ENCODE peak calls at places on chromosomes 6 and 20, in ten cellular contexts. F, Z, A, Y, O, T, Q, K, G and B are unnamed samples.

GRCh38 chr6:95848717-95849116 is 167.1 kb upstream of the FUT9 start:
- DNase-seq in G (no peak), K (no peak), A (no peak), Q (no peak), Y (no peak), T (no peak), O (no peak), F (no peak), Z (no peak), B (no peak)

GRCh38 chr6:12297363-12298016 is 7.3 kb downstream of the EDN1 start:
- DNase-seq in G (no peak), K (no peak), Q (no peak), Y (no peak), F (no peak), T (no peak), O (no peak), Z (no peak), A (no peak), B (no peak)

GRCh38 chr6:437042-437402 is 45.5 kb downstream of the IRF4 start:
- DNase-seq in K (no peak), T (no peak), Y (no peak), F (no peak), A (no peak), Z (peak; percentile 59), O (no peak), G (no peak), Q (no peak), B (no peak)

GRCh38 chr6:130981409-130981808 is 81.6 kb downstream of the EPB41L2 start:
- DNase-seq in O (no peak), Y (peak; percentile 70), T (no peak), G (no peak), Q (no peak), F (no peak), A (no peak), Z (peak; percentile 43), K (no peak), B (no peak)

GRCh38 chr6:84696181-84696580 is 68.2 kb downstream of the TBX18 start:
- DNase-seq in A (no peak), Y (no peak), F (no peak), K (no peak), O (no peak), G (no peak), T (no peak), Z (peak; percentile 21), Q (no peak), B (peak; percentile 12)

GRCh38 chr6:157034433-157035230 is 257.5 kb downstream of the ARID1B start:
- DNase-seq in Q (no peak), A (peak; percentile 58), Z (peak; percentile 74), T (no peak), Y (no peak), O (no peak), G (no peak), K (no peak), F (no peak), B (no peak)

GRCh38 chr6:161480416-161481165 is 206.7 kb upstream of the AGPAT4 start:
- DNase-seq in Z (no peak), G (no peak), Q (no peak), Y (no peak), O (no peak), T (no peak), A (no peak), F (no peak), K (no peak), B (no peak)

GRCh38 chr20:25695532-25696383 is 895 bp downstream of the ZNF337 start:
- DNase-seq in Z (no peak), K (no peak), Y (peak; percentile 29), G (no peak), Q (no peak), T (no peak), A (no peak), O (no peak), F (peak; percentile 4), B (no peak)

GRCh38 chr6:81820422-81820821 is 67.9 kb upstream of the TENT5A start:
- DNase-seq in G (no peak), A (no peak), F (no peak), T (no peak), K (no peak), Y (no peak), Q (no peak), Z (no peak), O (no peak), B (no peak)

GRCh38 chr6:139029470-139030210 is 1.1 kb downstream of the ABRACL start:
- DNase-seq in Y (peak; percentile 56), A (peak; percentile 19), Q (peak; percentile 11), O (no peak), G (peak; percentile 75), T (peak; percentile 58), Z (peak; percentile 34), K (peak; percentile 64), F (no peak), B (no peak)

GRCh38 chr20:38164624-38165088 is 414 bp downstream of the TGM2 start:
- DNase-seq in T (no peak), Q (no peak), O (no peak), F (no peak), G (peak; percentile 57), Y (no peak), K (no peak), A (no peak), Z (no peak), B (no peak)

GRCh38 chr6:52189974-52190373 is 3.8 kb downstream of the IL17A start:
- DNase-seq in F (no peak), T (no peak), O (no peak), Z (no peak), A (no peak), Q (no peak), G (no peak), Y (no peak), K (no peak), B (no peak)

DNA sequence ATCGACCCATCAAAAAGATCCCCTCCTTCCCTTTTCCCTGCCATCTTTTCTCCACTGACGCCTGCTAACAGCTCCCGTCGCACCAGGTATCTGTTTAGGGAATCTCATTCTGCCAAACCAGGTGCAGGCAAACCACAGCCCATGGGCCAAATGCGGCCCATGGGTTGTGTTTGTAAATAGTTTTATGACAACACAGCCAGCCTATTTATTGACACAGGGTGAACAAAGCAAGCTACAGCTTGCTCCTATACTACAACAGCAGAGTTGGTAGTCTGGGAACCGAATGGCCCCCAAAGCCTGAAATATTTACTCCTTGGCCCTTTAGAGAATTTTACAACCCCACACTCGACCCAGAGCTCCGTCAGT is 16.4 kb downstream of the NFATC2 start:
- DNase-seq in Q (no peak), O (no peak), A (no peak), G (no peak), Y (no peak), Z (no peak), T (no peak), K (no peak), F (no peak), B (no peak)
- H3K4me3 ChIP-seq in Q (no peak overlapping the region), O (no peak overlapping the region), A (no peak overlapping the region), G (no peak overlapping the region), Y (no peak overlapping the region), Z (no peak overlapping the region), T (no peak overlapping the region), K (peak overlapping the region; percentile 32), F (peak overlapping the region; percentile 13), B (no peak overlapping the region)

DNA sequence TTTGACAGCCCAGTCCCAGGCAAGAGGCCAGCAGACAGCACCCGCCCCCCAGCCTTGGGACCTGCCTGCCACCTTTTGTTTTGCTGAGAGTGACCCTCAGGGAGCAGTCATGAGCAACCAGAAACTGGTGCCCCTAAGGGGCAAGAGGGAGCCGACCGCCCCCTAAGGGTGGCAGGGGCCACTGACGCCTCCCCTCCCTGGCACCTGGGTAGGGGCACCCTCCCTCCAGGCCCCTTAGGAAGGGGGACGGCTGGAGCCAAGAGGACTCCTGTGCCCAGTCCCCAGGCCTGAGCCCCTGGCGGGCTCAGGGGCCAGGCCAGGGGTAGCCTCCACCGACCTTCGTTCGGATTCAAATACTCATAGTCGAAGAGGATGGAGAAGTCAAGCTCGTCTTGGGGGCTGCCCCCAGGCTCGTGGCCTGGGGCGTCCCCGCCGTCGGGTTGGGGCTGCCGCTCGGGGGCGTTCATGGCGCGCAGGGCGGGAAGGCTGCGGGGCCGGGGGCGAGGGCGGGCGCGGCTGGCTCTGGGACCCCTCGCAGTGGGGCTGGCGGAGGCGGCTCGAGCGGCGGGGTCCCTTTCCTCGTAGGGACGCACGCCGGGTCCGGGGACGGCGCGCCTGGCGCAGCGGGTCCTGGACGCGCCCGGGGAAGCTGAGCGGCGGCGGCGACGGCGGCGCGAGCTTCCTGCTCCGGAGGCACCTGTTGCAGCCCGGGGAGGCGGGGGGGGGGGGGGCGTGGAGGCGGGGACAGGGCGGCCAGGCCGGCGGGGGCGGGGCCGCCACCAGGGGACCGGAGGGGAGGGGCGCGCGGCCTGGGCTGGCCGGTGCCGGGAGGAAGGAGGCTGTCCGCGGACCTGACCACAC is at the start of gene NFATC2:
- DNase-seq in Z (no peak), A (no peak), Q (peak; percentile 76), F (peak; percentile 42), K (peak; percentile 52), T (peak; percentile 39), O (no peak), Y (no peak), G (peak; percentile 89), B (no peak)
- TF ChIP-seq CTCF in Z (no peak), A (no peak), Q (peak; percentile 73), F (peak; percentile 65), K (peak; percentile 31), T (no peak), O (no peak), Y (no peak), G (peak; percentile 8), B (peak; percentile 28)

DNA sequence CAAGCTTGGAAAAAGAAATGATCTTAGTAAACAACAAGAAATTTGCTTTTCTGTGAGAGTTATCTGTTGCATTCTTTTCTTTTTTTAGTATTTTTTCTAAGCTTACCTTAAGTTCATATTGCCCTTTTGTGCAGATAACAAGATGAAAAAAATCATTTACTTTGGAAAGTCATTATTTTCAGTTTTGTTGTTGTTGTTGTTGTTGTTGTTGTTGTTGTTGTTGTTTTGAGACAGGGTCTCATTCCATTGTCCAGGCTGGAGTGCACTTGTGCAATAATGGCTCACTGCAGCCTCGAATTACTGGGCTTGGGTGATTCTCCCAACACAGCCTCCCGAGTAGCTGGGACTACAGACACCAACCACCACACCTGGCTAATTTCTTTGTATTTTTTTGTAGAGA is 8.8 kb upstream of the STX11 start:
- DNase-seq in A (no peak), Q (no peak), K (no peak), Y (no peak), T (no peak), F (no peak), O (no peak), G (no peak), Z (no peak), B (no peak)
- H3K4me3 ChIP-seq in A (no peak overlapping the region), Q (no peak overlapping the region), K (no peak overlapping the region), Y (no peak overlapping the region), T (no peak overlapping the region), F (no peak overlapping the region), O (no peak overlapping the region), G (no peak overlapping the region), Z (no peak overlapping the region), B (no peak overlapping the region)

DNA sequence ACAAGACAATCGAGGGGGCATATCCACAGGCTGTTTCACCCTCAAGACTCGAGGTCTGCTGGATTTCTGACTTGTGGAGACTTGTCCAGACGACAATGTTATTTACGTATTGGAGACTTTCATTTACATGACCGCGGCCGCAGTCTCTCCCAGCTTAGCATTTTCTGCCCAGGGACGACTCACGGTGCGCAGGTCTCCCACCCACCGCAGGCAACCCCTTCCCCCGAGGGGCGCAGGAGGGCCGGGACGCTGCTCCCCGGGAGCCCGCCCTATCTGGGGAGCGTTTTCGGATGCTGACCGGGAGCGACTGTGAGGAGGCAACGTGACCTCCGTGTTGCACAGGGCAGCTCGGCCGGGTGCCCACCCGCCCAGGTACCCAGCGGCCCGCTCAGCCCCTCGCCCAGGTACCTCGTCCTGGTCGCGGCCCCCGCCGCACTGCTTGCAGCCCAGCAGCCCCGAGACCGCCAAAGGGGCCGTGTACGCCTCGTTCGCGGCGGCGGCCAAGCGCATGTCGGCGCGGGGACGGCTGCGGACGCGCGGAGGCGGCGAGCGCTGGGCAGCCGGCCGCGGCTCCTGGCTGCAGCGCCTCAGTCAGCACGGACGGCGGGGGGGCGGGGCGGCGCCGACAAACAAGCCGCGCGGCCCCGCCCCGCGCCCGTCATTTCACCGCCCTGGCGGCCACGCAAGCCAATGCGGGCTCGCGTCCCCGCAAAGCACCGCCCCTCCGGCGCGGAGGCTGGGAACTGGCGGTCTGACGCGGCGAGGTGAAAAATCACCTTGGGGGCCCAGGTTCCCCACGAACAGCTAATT is 85.5 kb downstream of the SESN1 start:
- DNase-seq in Z (peak; percentile 91), F (peak; percentile 88), Y (peak; percentile 93), G (peak; percentile 99), A (peak; percentile 89), K (peak; percentile 98), T (peak; percentile 93), O (peak; percentile 66), Q (peak; percentile 87), B (peak; percentile 38)
- TF ChIP-seq CTCF in Z (no peak), F (no peak), Y (peak; percentile 80), G (no peak), A (no peak), K (peak; percentile 59), T (no peak), O (peak; percentile 46), Q (no peak), B (no peak)